ENCODE peak calls at places on chromosomes 1 and 21, in nine cellular contexts. P is lower lobe of right lung; N is SK-N-SH; Q is tibial artery; E is progenitor cell of endocrine pancreas; T is neural progenitor cell; I is spleen; D is heart left ventricle; M is CD4-positive, alpha-beta T cell. Y is an unnamed sample.

GRCh38 chr1:29362116-29362515 is 125.8 kb downstream of the PTPRU start:
- DNase-seq in T (no peak), M (no peak), E (no peak), I (no peak), D (no peak), P (no peak), Q (no peak), N (no peak), Y (no peak)

GRCh38 chr1:73899311-73899710 is 298.7 kb downstream of the LRRIQ3 start:
- DNase-seq in T (no peak), M (no peak), I (no peak), N (no peak), Q (no peak), P (no peak), D (no peak), E (no peak), Y (no peak)

GRCh38 chr1:161676958-161677689 is 14.2 kb downstream of the FCGR2B start:
- DNase-seq in N (no peak), D (no peak), Q (no peak), M (no peak), P (no peak), T (no peak), I (no peak), E (peak), Y (no peak)

GRCh38 chr1:81467433-81467832 is 333.3 kb upstream of the ADGRL2 start:
- DNase-seq in P (no peak), E (no peak), D (no peak), M (no peak), N (no peak), Q (no peak), T (peak), I (no peak), Y (no peak)

GRCh38 chr1:93591291-93591832 is 90.3 kb downstream of the BCAR3 start:
- DNase-seq in N (no peak), E (no peak), M (no peak), T (no peak), D (no peak), Q (no peak), I (peak), P (no peak), Y (no peak)

GRCh38 chr1:81803423-81804103 is 2.8 kb downstream of the ADGRL2 start:
- DNase-seq in N (peak), I (no peak), Q (no peak), E (no peak), M (no peak), T (peak), P (no peak), D (no peak), Y (peak)

GRCh38 chr1:204348197-204348596 is 11.5 kb downstream of the PLEKHA6 start:
- DNase-seq in P (no peak), T (no peak), N (no peak), E (no peak), Q (no peak), I (no peak), M (no peak), D (no peak), Y (no peak)

GRCh38 chr1:83746234-83746633 is 252.7 kb downstream of the TTLL7 start:
- DNase-seq in T (no peak), P (no peak), D (no peak), Q (no peak), E (no peak), I (no peak), N (no peak), M (no peak), Y (no peak)

GRCh38 chr21:14734191-14734590 is 188.1 kb upstream of the SAMSN1 start:
- DNase-seq in M (no peak), E (no peak), Q (no peak), I (no peak), T (no peak), D (no peak), P (no peak), N (no peak), Y (no peak)

GRCh38 chr1:244012232-244012631 is 38.9 kb upstream of the ZBTB18 start:
- DNase-seq in D (no peak), P (no peak), E (no peak), I (no peak), T (peak), Q (no peak), N (no peak), M (no peak), Y (no peak)

GRCh38 chr1:65068202-65069011 is 79.6 kb upstream of the AK4 start:
- DNase-seq in N (peak), I (no peak), D (no peak), P (no peak), T (no peak), M (peak), E (no peak), Q (no peak), Y (no peak)

GRCh38 chr21:34812510-34813265 is 143.9 kb downstream of the CLIC6 start:
- DNase-seq in I (no peak), T (no peak), D (no peak), Q (no peak), P (no peak), E (no peak), M (no peak), N (no peak), Y (no peak)

GRCh38 chr21:38910390-38911008 is 104.8 kb downstream of the ETS2 start:
- DNase-seq in N (peak), D (no peak), T (no peak), Q (no peak), E (no peak), P (no peak), I (no peak), M (no peak), Y (no peak)

GRCh38 chr1:240763771-240764170 is 151.8 kb upstream of the GREM2 start:
- DNase-seq in D (no peak), P (no peak), N (no peak), M (no peak), I (no peak), Q (no peak), E (no peak), T (no peak), Y (no peak)
- TF ChIP-seq CTCF in D (no peak), P (no peak), N (no peak), M (no peak), I (no peak), Q (no peak), E (no peak), T (no peak), Y (no peak)

GRCh38 chr21:37006243-37006520 is 320 bp upstream of the RIPPLY3 start:
- DNase-seq in E (peak), T (no peak), N (peak), M (no peak), P (no peak), I (no peak), Q (no peak), D (no peak), Y (no peak)
- TF ChIP-seq CTCF in E (no peak), T (no peak), N (no peak), M (no peak), P (no peak), I (no peak), Q (no peak), D (no peak), Y (no peak)

GRCh38 chr1:31782066-31782762 is 18.1 kb upstream of the ADGRB2 start:
- DNase-seq in T (peak), E (no peak), D (peak), N (peak), I (peak), Q (no peak), P (no peak), M (no peak), Y (no peak)

GRCh38 chr1:31780632-31781031 is 16.5 kb upstream of the ADGRB2 start:
- DNase-seq in E (no peak), T (no peak), N (no peak), M (no peak), D (peak), Q (no peak), I (no peak), P (no peak), Y (no peak)

GRCh38 chr1:31782766-31783410 is 18.7 kb upstream of the ADGRB2 start:
- DNase-seq in E (no peak), I (peak), P (peak), M (no peak), D (peak), N (no peak), T (peak), Q (no peak), Y (no peak)

GRCh38 chr1:31779687-31780086 is 15.5 kb upstream of the ADGRB2 start:
- DNase-seq in P (no peak), I (peak), T (no peak), E (no peak), M (no peak), N (no peak), Q (no peak), D (peak), Y (no peak)

DNA sequence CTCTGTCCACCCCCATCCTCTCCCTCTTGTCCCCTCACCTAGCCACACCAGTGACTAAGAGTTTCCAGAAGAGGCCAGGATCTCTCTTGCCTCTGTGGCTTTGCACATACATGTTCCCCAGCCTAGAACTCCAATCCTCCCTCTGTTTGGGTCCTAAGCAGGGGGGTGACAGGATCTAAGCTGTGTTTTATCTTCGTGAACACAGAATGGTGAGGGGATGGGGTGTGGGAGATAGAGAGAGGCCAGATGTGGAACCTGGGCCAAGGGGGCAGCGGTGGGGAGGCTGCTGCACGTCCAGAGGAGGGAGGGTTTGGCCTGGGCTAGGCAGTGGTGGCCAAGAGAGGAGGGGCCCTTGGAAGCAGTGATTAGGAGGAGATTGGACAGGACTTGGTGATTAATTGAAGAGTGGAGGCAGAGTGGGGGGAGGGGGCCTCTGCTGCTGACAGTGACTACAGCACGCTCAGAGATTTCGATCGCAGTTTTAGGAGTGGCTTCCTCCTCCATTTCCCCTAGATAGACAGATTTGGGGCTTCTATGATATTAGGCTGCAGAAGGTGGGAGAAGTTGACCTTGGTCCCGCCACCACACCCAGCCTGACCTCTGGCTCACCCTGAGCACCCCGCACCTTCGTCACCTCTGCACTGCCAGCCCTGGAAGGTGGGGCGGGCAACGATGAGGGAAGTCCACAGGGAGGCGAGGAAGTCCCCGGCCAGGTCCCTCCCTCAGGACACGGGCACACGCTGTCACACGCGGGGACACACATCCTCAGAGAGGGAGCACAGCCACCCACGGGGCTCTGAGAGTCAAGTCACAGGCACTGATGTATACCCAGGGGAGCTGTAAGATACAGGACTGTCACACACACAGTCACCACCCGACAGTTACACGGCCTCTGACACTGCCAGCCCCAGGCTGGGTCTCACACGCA is 17.3 kb upstream of the ADGRB2 start:
- DNase-seq in I (peak), T (no peak), E (no peak), Q (no peak), N (peak), P (no peak), D (peak), M (no peak), Y (no peak)
- TF ChIP-seq CTCF in I (no peak), T (no peak), E (no peak), Q (no peak), N (no peak), P (no peak), D (no peak), M (no peak), Y (no peak)

GRCh38 chr1:2557146-2558029 is 1.2 kb downstream of the TNFRSF14 start:
- DNase-seq in Q (no peak), D (no peak), T (no peak), P (no peak), N (peak), M (no peak), E (no peak), I (no peak), Y (no peak)
- TF ChIP-seq CTCF in Q (no peak), D (no peak), T (peak), P (no peak), N (no peak), M (no peak), E (peak), I (no peak), Y (no peak)

GRCh38 chr1:101520302-101520701 is 283.5 kb downstream of the S1PR1 start:
- DNase-seq in T (peak), Q (no peak), P (no peak), M (no peak), D (no peak), E (no peak), N (peak), I (no peak), Y (peak)
- TF ChIP-seq CTCF in T (peak), Q (peak), P (peak), M (peak), D (peak), E (peak), N (peak), I (peak), Y (peak)

GRCh38 chr1:112335351-112335750 is 60.7 kb upstream of the CTTNBP2NL start:
- DNase-seq in N (no peak), I (no peak), D (no peak), P (no peak), E (no peak), T (no peak), M (no peak), Q (no peak), Y (no peak)

GRCh38 chr1:112341986-112342385 is 54.0 kb upstream of the CTTNBP2NL start:
- DNase-seq in Q (no peak), T (no peak), E (no peak), N (no peak), M (no peak), I (no peak), P (no peak), D (no peak), Y (no peak)

GRCh38 chr1:112332751-112333150 is 63.3 kb upstream of the CTTNBP2NL start:
- DNase-seq in Q (no peak), N (no peak), M (no peak), E (no peak), D (no peak), P (no peak), I (no peak), T (no peak), Y (no peak)

GRCh38 chr1:112337028-112337531 is 58.9 kb upstream of the CTTNBP2NL start:
- DNase-seq in P (peak), M (no peak), Q (peak), E (no peak), T (peak), N (peak), D (peak), I (no peak), Y (peak)
- TF ChIP-seq CTCF in P (peak), M (peak), Q (peak), E (peak), T (peak), N (peak), D (peak), I (no peak), Y (peak)

GRCh38 chr1:27301582-27302199 is 20.3 kb upstream of the TMEM222 start:
- DNase-seq in E (no peak), D (no peak), T (no peak), N (no peak), P (no peak), Q (no peak), I (no peak), M (no peak), Y (no peak)

GRCh38 chr1:27300341-27301051 is 21.5 kb upstream of the TMEM222 start:
- DNase-seq in Q (peak), N (peak), T (peak), M (peak), D (peak), I (peak), E (peak), P (peak), Y (peak)

GRCh38 chr1:27299385-27300252 is 22.3 kb upstream of the TMEM222 start:
- DNase-seq in E (no peak), T (peak), D (peak), N (peak), P (peak), M (no peak), Q (peak), I (no peak), Y (peak)

GRCh38 chr1:27302612-27303011 is 19.4 kb upstream of the TMEM222 start:
- DNase-seq in Q (no peak), P (no peak), E (no peak), M (no peak), N (no peak), I (no peak), D (no peak), T (no peak), Y (no peak)

GRCh38 chr1:27301052-27301422 is 20.9 kb upstream of the TMEM222 start:
- DNase-seq in I (no peak), M (no peak), P (no peak), N (no peak), E (no peak), D (no peak), T (no peak), Q (no peak), Y (no peak)
- TF ChIP-seq CTCF in I (no peak), M (peak), P (peak), N (no peak), E (no peak), D (no peak), T (no peak), Q (no peak), Y (peak)

GRCh38 chr1:214808845-214809460 is 206.0 kb downstream of the CENPF start:
- DNase-seq in E (no peak), I (no peak), N (no peak), D (no peak), Q (no peak), T (peak), P (no peak), M (no peak), Y (no peak)
- TF ChIP-seq CTCF in E (peak), I (no peak), N (peak), D (no peak), Q (no peak), T (peak), P (no peak), M (no peak), Y (peak)

Y was measured in nephron progenitor cell.